ENCODE peak calls at places on chromosomes 13 and 19, in five cellular contexts. H is fibroblast of the conjunctiva; T is lung; X is activated naive CD4-positive, alpha-beta T cell treated with anti-CD3 and anti-CD28 coated beads, Interleukin-2, amount 50 U/mL, for 16 hours; L is NCI-H774. W is an unnamed sample.

GRCh38 chr13:71998223-71998622 is 131.2 kb upstream of the DACH1 start:
- DNase-seq in H (no peak), T (no peak), X (no peak), L (no peak), W (no peak)

GRCh38 chr13:60032836-60033235 is 130.9 kb downstream of the DIAPH3 start:
- DNase-seq in H (no peak), T (no peak), X (no peak), L (no peak), W (no peak)

GRCh38 chr13:73702419-73703071 is 431.7 kb downstream of the KLF12 start:
- DNase-seq in H (no peak), T (no peak), X (peak; percentile 35), L (no peak), W (no peak)

GRCh38 chr19:13610042-13610691 is 103.9 kb upstream of the CACNA1A start:
- DNase-seq in H (no peak), T (no peak), X (no peak), L (peak; percentile 96), W (no peak)

GRCh38 chr19:2381151-2381822 is 21.2 kb downstream of the TMPRSS9 start:
- DNase-seq in H (no peak), T (no peak), X (no peak), L (no peak), W (no peak)

GRCh38 chr13:27792393-27793218 is at the start of gene GSX1:
- DNase-seq in H (peak; percentile 17), T (peak; percentile 67), X (peak; percentile 40), L (no peak), W (peak; percentile 89)

GRCh38 chr19:52248256-52248655 is 21.1 kb upstream of the ZNF766 start:
- DNase-seq in H (no peak), T (peak; percentile 64), X (peak; percentile 72), L (no peak), W (no peak)

GRCh38 chr19:8174706-8175105 is 25.3 kb upstream of the FBN3 start:
- DNase-seq in H (no peak), T (no peak), X (no peak), L (no peak), W (no peak)

GRCh38 chr19:55157064-55157908 is at the start of gene TNNI3:
- DNase-seq in H (no peak), T (no peak), X (no peak), L (no peak), W (no peak)

GRCh38 chr19:53463263-53463662 is 4.3 kb upstream of the ZNF813 start:
- DNase-seq in H (no peak), T (peak; percentile 39), X (no peak), L (no peak), W (no peak)

GRCh38 chr13:42110410-42111155 is 62.1 kb downstream of the DGKH start:
- DNase-seq in H (peak; percentile 68), T (no peak), X (no peak), L (peak; percentile 4), W (no peak)

GRCh38 chr13:32051156-32051555 is 19.6 kb downstream of the FRY start:
- DNase-seq in H (no peak), T (no peak), X (no peak), L (no peak), W (no peak)

GRCh38 chr19:2333027-2333806 is 4.7 kb downstream of the SPPL2B start:
- DNase-seq in H (no peak), T (no peak), X (no peak), L (peak; percentile 94), W (no peak)

GRCh38 chr13:99958402-99959126 is 13.0 kb downstream of the ZIC5 start:
- DNase-seq in H (no peak), T (no peak), X (no peak), L (no peak), W (no peak)

GRCh38 chr13:78137404-78138142 is 218.9 kb upstream of the EDNRB start:
- DNase-seq in H (peak; percentile 37), T (peak; percentile 33), X (peak; percentile 10), L (peak; percentile 2), W (no peak)

GRCh38 chr19:4063369-4064072 is 3.2 kb downstream of the ZBTB7A start:
- DNase-seq in H (no peak), T (no peak), X (no peak), L (no peak), W (no peak)

GRCh38 chr19:28420731-28421550 is 792.0 kb downstream of the UQCRFS1 start:
- DNase-seq in H (no peak), T (no peak), X (no peak), L (no peak), W (no peak)

GRCh38 chr19:23286477-23286876 is 36.3 kb upstream of the ZNF724 start:
- DNase-seq in H (no peak), T (no peak), X (no peak), L (no peak), W (no peak)

GRCh38 chr13:27641711-27642502 is 20.2 kb downstream of the POLR1D start:
- DNase-seq in H (no peak), T (no peak), X (no peak), L (no peak), W (no peak)